ENCODE peak calls at places on chromosomes 7 and 10, in eight cellular contexts. I is activated CD4-positive, alpha-beta T cell treated with anti-CD3 and anti-CD28 coated beads for 48 hours; D is NCI-H510A treated with DMSO at 0.1 percent for 48 hours; O is T-helper 1 cell; E is NCI-H345; B is cardiac muscle cell; J is IMR-90; V is substantia nigra. Y is an unnamed sample.

GRCh38 chr10:98414578-98414931 is 427 bp downstream of the PYROXD2 start:
- DNase-seq in I (no peak), D (no peak), O (no peak), E (no peak), B (no peak), J (no peak), V (no peak), Y (no peak)

GRCh38 chr10:29428486-29428885 is 139.6 kb downstream of the LYZL1 start:
- DNase-seq in I (no peak), D (no peak), O (no peak), E (no peak), B (no peak), J (no peak), V (no peak), Y (no peak)

GRCh38 chr10:76649271-76649670 is 988.3 kb downstream of the KCNMA1 start:
- DNase-seq in I (no peak), D (no peak), O (no peak), E (no peak), B (no peak), J (no peak), V (no peak), Y (no peak)

GRCh38 chr7:69597278-69598076 is 798 bp upstream of the AUTS2 start:
- DNase-seq in I (peak), D (no peak), O (no peak), E (no peak), B (peak), J (no peak), V (peak), Y (no peak)

GRCh38 chr7:98456851-98457250 is 56.0 kb upstream of the BAIAP2L1 start:
- DNase-seq in I (no peak), D (no peak), O (no peak), E (no peak), B (no peak), J (no peak), V (no peak), Y (no peak)

GRCh38 chr10:102652170-102652926 is 8.1 kb downstream of the TRIM8 start:
- DNase-seq in I (no peak), D (no peak), O (no peak), E (no peak), B (no peak), J (no peak), V (no peak), Y (no peak)

GRCh38 chr7:64880322-64881297 is 22.5 kb upstream of the ZNF273 start:
- DNase-seq in I (no peak), D (no peak), O (no peak), E (no peak), B (no peak), J (no peak), V (no peak), Y (no peak)

GRCh38 chr7:155343150-155343549 is 45.5 kb downstream of the INSIG1 start:
- DNase-seq in I (no peak), D (no peak), O (no peak), E (no peak), B (no peak), J (no peak), V (no peak), Y (no peak)

GRCh38 chr7:72187179-72187578 is 225.0 kb downstream of the CALN1 start:
- DNase-seq in I (no peak), D (no peak), O (no peak), E (no peak), B (no peak), J (no peak), V (no peak), Y (no peak)

GRCh38 chr10:101014230-101014884 is 14.7 kb downstream of the LZTS2 start:
- DNase-seq in I (peak), D (peak), O (peak), E (peak), B (peak), J (peak), V (peak), Y (peak)

GRCh38 chr10:95236068-95236903 is 42.2 kb downstream of the ACSM6 start:
- DNase-seq in I (peak), D (no peak), O (no peak), E (no peak), B (no peak), J (peak), V (no peak), Y (peak)

GRCh38 chr10:130436633-130437032 is 300.4 kb downstream of the GLRX3 start:
- DNase-seq in I (no peak), D (no peak), O (no peak), E (no peak), B (no peak), J (no peak), V (no peak), Y (no peak)

GRCh38 chr7:101832205-101832631 is 14.8 kb downstream of the CUX1 start:
- DNase-seq in I (no peak), D (no peak), O (no peak), E (no peak), B (no peak), J (no peak), V (no peak), Y (peak)

GRCh38 chr7:149125864-149126661 is at the start of gene ZNF425:
- DNase-seq in I (peak), D (peak), O (peak), E (peak), B (peak), J (peak), V (peak), Y (peak)

GRCh38 chr10:75400769-75401568 is 595 bp downstream of the ZNF503 start:
- DNase-seq in I (peak), D (peak), O (no peak), E (peak), B (peak), J (peak), V (no peak), Y (peak)

GRCh38 chr7:2399848-2400587 is 3.4 kb upstream of the CHST12 start:
- DNase-seq in I (no peak), D (no peak), O (no peak), E (peak), B (peak), J (peak), V (peak), Y (peak)

GRCh38 chr10:24983946-24984345 is 31.5 kb upstream of the PRTFDC1 start:
- DNase-seq in I (no peak), D (no peak), O (no peak), E (no peak), B (no peak), J (no peak), V (no peak), Y (no peak)

GRCh38 chr10:61286695-61287094 is 166.5 kb downstream of the TMEM26 start:
- DNase-seq in I (no peak), D (no peak), O (no peak), E (no peak), B (no peak), J (no peak), V (no peak), Y (no peak)

GRCh38 chr10:69974551-69975155 is 78.0 kb upstream of the MACROH2A2 start:
- DNase-seq in I (no peak), D (peak), O (no peak), E (no peak), B (peak), J (peak), V (no peak), Y (no peak)

GRCh38 chr7:100591596-100591995 is 5.5 kb downstream of the FBXO24 start:
- DNase-seq in I (no peak), D (no peak), O (no peak), E (no peak), B (no peak), J (no peak), V (no peak), Y (no peak)

GRCh38 chr10:47288236-47288635 is 11.8 kb upstream of the GDF10 start:
- DNase-seq in I (no peak), D (no peak), O (no peak), E (no peak), B (no peak), J (no peak), V (no peak), Y (no peak)

GRCh38 chr7:42106562-42106961 is 130.4 kb downstream of the GLI3 start:
- DNase-seq in I (no peak), D (no peak), O (no peak), E (no peak), B (no peak), J (no peak), V (no peak), Y (no peak)

GRCh38 chr7:157713591-157713990 is 376.8 kb downstream of the DNAJB6 start:
- DNase-seq in I (no peak), D (no peak), O (no peak), E (no peak), B (no peak), J (no peak), V (no peak), Y (no peak)

GRCh38 chr10:15168296-15168780 is at the start of gene NMT2:
- DNase-seq in I (no peak), D (peak), O (no peak), E (peak), B (peak), J (no peak), V (peak), Y (no peak)

GRCh38 chr10:89283988-89284475 is 17.8 kb upstream of the IFIT2 start:
- DNase-seq in I (no peak), D (peak), O (no peak), E (no peak), B (peak), J (peak), V (no peak), Y (peak)

GRCh38 chr10:4291995-4292394 is 507.0 kb upstream of the KLF6 start:
- DNase-seq in I (no peak), D (no peak), O (no peak), E (no peak), B (no peak), J (no peak), V (no peak), Y (no peak)